ENCODE peak calls at places on chromosomes 11 and 22, in five cellular contexts. J, Z, B, O and P are unnamed samples.
A peak's percentile ranks its signal among the peaks of the same experiment; 100 is the strongest.

GRCh38 chr11:35066783-35067476 is 72.0 kb upstream of the CD44 start:
- DNase-seq in J (no peak), Z (no peak), B (no peak), O (no peak), P (no peak)

GRCh38 chr11:128689946-128690745 is 3.7 kb upstream of the FLI1 start:
- DNase-seq in J (no peak), Z (no peak), B (no peak), O (no peak), P (no peak)

GRCh38 chr11:9060700-9061111 is 30.7 kb downstream of the SCUBE2 start:
- DNase-seq in J (no peak), Z (peak; percentile 41), B (no peak), O (no peak), P (no peak)

GRCh38 chr11:84671325-84672019 is 955.7 kb downstream of the DLG2 start:
- DNase-seq in J (no peak), Z (peak; percentile 37), B (no peak), O (no peak), P (no peak)

GRCh38 chr22:30868663-30869385 is 99.8 kb downstream of the MORC2 start:
- DNase-seq in J (peak; percentile 54), Z (no peak), B (no peak), O (no peak), P (peak; percentile 30)

GRCh38 chr11:125071831-125072209 is 8.7 kb downstream of the SLC37A2 start:
- DNase-seq in J (no peak), Z (no peak), B (no peak), O (no peak), P (no peak)

GRCh38 chr11:117809236-117810055 is 12.4 kb upstream of the DSCAML1 start:
- DNase-seq in J (peak; percentile 88), Z (peak; percentile 61), B (peak; percentile 41), O (no peak), P (peak; percentile 69)

GRCh38 chr11:46387919-46388618 is 3.5 kb downstream of the CHRM4 start:
- DNase-seq in J (no peak), Z (no peak), B (no peak), O (no peak), P (no peak)

GRCh38 chr11:131408011-131408640 is 37.7 kb downstream of the NTM start:
- DNase-seq in J (no peak), Z (peak; percentile 65), B (no peak), O (no peak), P (no peak)

GRCh38 chr22:25780673-25781072 is 38.7 kb downstream of the MYO18B start:
- DNase-seq in J (peak; percentile 30), Z (no peak), B (no peak), O (no peak), P (no peak)

GRCh38 chr11:114813216-114813615 is 134.9 kb downstream of the NXPE2 start:
- DNase-seq in J (no peak), Z (no peak), B (no peak), O (no peak), P (no peak)

GRCh38 chr22:50118557-50119168 is 28.9 kb downstream of the MOV10L1 start:
- DNase-seq in J (no peak), Z (no peak), B (no peak), O (no peak), P (no peak)

GRCh38 chr11:13135385-13136271 is 126.5 kb downstream of the RASSF10 start:
- DNase-seq in J (peak; percentile 86), Z (no peak), B (no peak), O (no peak), P (peak; percentile 64)

GRCh38 chr11:108895579-108896480 is 231.0 kb downstream of the DDX10 start:
- DNase-seq in J (no peak), Z (peak; percentile 95), B (peak; percentile 60), O (no peak), P (no peak)

GRCh38 chr11:126607374-126607773 is 251.9 kb downstream of the ST3GAL4 start:
- DNase-seq in J (peak; percentile 68), Z (peak; percentile 75), B (peak; percentile 31), O (peak; percentile 8), P (no peak)

GRCh38 chr22:38881464-38881871 is 9.5 kb upstream of the CBX6 start:
- DNase-seq in J (no peak), Z (peak; percentile 21), B (no peak), O (no peak), P (no peak)

GRCh38 chr11:78801161-78801884 is 226.7 kb upstream of the NARS2 start:
- DNase-seq in J (peak; percentile 70), Z (peak; percentile 99), B (no peak), O (no peak), P (peak; percentile 39)

GRCh38 chr11:134037093-134037908 is 31.6 kb upstream of the JAM3 start:
- DNase-seq in J (peak; percentile 82), Z (peak; percentile 27), B (no peak), O (no peak), P (peak; percentile 70)

GRCh38 chr11:1760351-1761109 is 3.2 kb downstream of the CTSD start:
- DNase-seq in J (no peak), Z (peak; percentile 3), B (no peak), O (no peak), P (no peak)

GRCh38 chr11:129372609-129373488 is 2.8 kb upstream of the BARX2 start:
- DNase-seq in J (no peak), Z (no peak), B (no peak), O (no peak), P (no peak)

GRCh38 chr22:34638128-34638527 is 427.8 kb upstream of the ISX start:
- DNase-seq in J (no peak), Z (no peak), B (no peak), O (no peak), P (no peak)

GRCh38 chr22:49768961-49769690 is 58.5 kb downstream of the BRD1 start:
- DNase-seq in J (no peak), Z (no peak), B (no peak), O (no peak), P (no peak)

GRCh38 chr22:45671051-45671782 is 417 bp upstream of the ATXN10 start:
- DNase-seq in J (no peak), Z (no peak), B (no peak), O (no peak), P (no peak)

GRCh38 chr11:73566422-73566821 is 31.5 kb downstream of the FAM168A start:
- DNase-seq in J (no peak), Z (no peak), B (no peak), O (no peak), P (no peak)

GRCh38 chr22:35708917-35709316 is 8.8 kb upstream of the APOL5 start:
- DNase-seq in J (no peak), Z (no peak), B (no peak), O (no peak), P (no peak)